ENCODE peak calls at places on chromosomes 2 and 18, in eight cellular contexts. One of them, this sample, is unnamed. For H3K9me3, the result is how much of the 10 kb centered on the place peaks cover.

GRCh38 chr18:10265560-10266235 is 188.7 kb upstream of the APCDD1 start:
- DNase-seq in CD4-positive, alpha-beta T cell: no peak
- DNase-seq in AG04450: no peak
- DNase-seq in psoas muscle: no peak
- DNase-seq in PC-3: no peak
- DNase-seq in WERI-Rb-1: no peak
- DNase-seq in OCI-LY7: no peak
- DNase-seq in A673: no peak
- DNase-seq in this sample: no peak

GRCh38 chr2:173159794-173160463 is 84.3 kb downstream of the MAP3K20 start:
- DNase-seq in CD4-positive, alpha-beta T cell: no peak
- DNase-seq in AG04450: peak
- DNase-seq in psoas muscle: peak
- DNase-seq in PC-3: peak
- DNase-seq in WERI-Rb-1: no peak
- DNase-seq in OCI-LY7: no peak
- DNase-seq in A673: peak
- DNase-seq in this sample: peak

GRCh38 chr2:237734905-237735623 is 63.5 kb upstream of the RBM44 start:
- DNase-seq in CD4-positive, alpha-beta T cell: no peak
- DNase-seq in AG04450: no peak
- DNase-seq in psoas muscle: no peak
- DNase-seq in PC-3: no peak
- DNase-seq in WERI-Rb-1: no peak
- DNase-seq in OCI-LY7: no peak
- DNase-seq in A673: no peak
- DNase-seq in this sample: no peak

GRCh38 chr2:219171231-219171651 is 1.4 kb upstream of the SLC23A3 start:
- DNase-seq in CD4-positive, alpha-beta T cell: peak
- DNase-seq in AG04450: peak
- DNase-seq in psoas muscle: peak
- DNase-seq in PC-3: peak
- DNase-seq in WERI-Rb-1: peak
- DNase-seq in OCI-LY7: peak
- DNase-seq in A673: peak
- DNase-seq in this sample: peak

GRCh38 chr2:70085711-70086277 is 1.5 kb upstream of the PCBP1 start:
- DNase-seq in CD4-positive, alpha-beta T cell: no peak
- DNase-seq in AG04450: no peak
- DNase-seq in psoas muscle: no peak
- DNase-seq in PC-3: no peak
- DNase-seq in WERI-Rb-1: no peak
- DNase-seq in OCI-LY7: peak
- DNase-seq in A673: no peak
- DNase-seq in this sample: no peak

GRCh38 chr2:83017366-83018090 is 1441.6 kb downstream of the SUCLG1 start:
- DNase-seq in CD4-positive, alpha-beta T cell: no peak
- DNase-seq in AG04450: no peak
- DNase-seq in psoas muscle: no peak
- DNase-seq in PC-3: no peak
- DNase-seq in WERI-Rb-1: no peak
- DNase-seq in OCI-LY7: no peak
- DNase-seq in A673: no peak
- DNase-seq in this sample: no peak

GRCh38 chr2:167381349-167381748 is 493.1 kb downstream of the XIRP2 start:
- DNase-seq in CD4-positive, alpha-beta T cell: no peak
- DNase-seq in AG04450: no peak
- DNase-seq in psoas muscle: no peak
- DNase-seq in PC-3: no peak
- DNase-seq in WERI-Rb-1: no peak
- DNase-seq in OCI-LY7: no peak
- DNase-seq in A673: no peak
- DNase-seq in this sample: no peak

GRCh38 chr2:134153481-134153880 is 100.4 kb upstream of the MGAT5 start:
- DNase-seq in CD4-positive, alpha-beta T cell: no peak
- DNase-seq in AG04450: no peak
- DNase-seq in psoas muscle: no peak
- DNase-seq in PC-3: no peak
- DNase-seq in WERI-Rb-1: peak
- DNase-seq in OCI-LY7: no peak
- DNase-seq in A673: peak
- DNase-seq in this sample: no peak

GRCh38 chr18:49016648-49017539 is 66.1 kb upstream of the SMAD7 start:
- DNase-seq in CD4-positive, alpha-beta T cell: no peak
- DNase-seq in AG04450: peak
- DNase-seq in psoas muscle: no peak
- DNase-seq in PC-3: peak
- DNase-seq in WERI-Rb-1: peak
- DNase-seq in OCI-LY7: no peak
- DNase-seq in A673: peak
- DNase-seq in this sample: peak

GRCh38 chr2:60998628-60999545 is 18.6 kb upstream of the PEX13 start:
- DNase-seq in CD4-positive, alpha-beta T cell: no peak
- DNase-seq in AG04450: peak
- DNase-seq in psoas muscle: no peak
- DNase-seq in PC-3: peak
- DNase-seq in WERI-Rb-1: no peak
- DNase-seq in OCI-LY7: peak
- DNase-seq in A673: peak
- DNase-seq in this sample: no peak

GRCh38 chr2:233049194-233049761 is 10.9 kb upstream of the INPP5D start:
- DNase-seq in CD4-positive, alpha-beta T cell: no peak
- DNase-seq in AG04450: no peak
- DNase-seq in psoas muscle: no peak
- DNase-seq in PC-3: peak
- DNase-seq in WERI-Rb-1: no peak
- DNase-seq in OCI-LY7: peak
- DNase-seq in A673: no peak
- DNase-seq in this sample: no peak

GRCh38 chr2:37655442-37655841 is 16.0 kb downstream of the CDC42EP3 start:
- DNase-seq in CD4-positive, alpha-beta T cell: no peak
- DNase-seq in AG04450: no peak
- DNase-seq in psoas muscle: no peak
- DNase-seq in PC-3: no peak
- DNase-seq in WERI-Rb-1: no peak
- DNase-seq in OCI-LY7: no peak
- DNase-seq in A673: no peak
- DNase-seq in this sample: no peak

GRCh38 chr2:106599540-106599939 is 112.4 kb downstream of the CD8B2 start:
- DNase-seq in CD4-positive, alpha-beta T cell: no peak
- DNase-seq in AG04450: no peak
- DNase-seq in psoas muscle: no peak
- DNase-seq in PC-3: no peak
- DNase-seq in WERI-Rb-1: no peak
- DNase-seq in OCI-LY7: no peak
- DNase-seq in A673: no peak
- DNase-seq in this sample: no peak

GRCh38 chr2:117055499-117056375 is 758.8 kb upstream of the DDX18 start:
- DNase-seq in CD4-positive, alpha-beta T cell: no peak
- DNase-seq in AG04450: no peak
- DNase-seq in psoas muscle: no peak
- DNase-seq in PC-3: no peak
- DNase-seq in WERI-Rb-1: no peak
- DNase-seq in OCI-LY7: no peak
- DNase-seq in A673: no peak
- DNase-seq in this sample: no peak
- H3K9me3 ChIP-seq in CD4-positive, alpha-beta T cell: under half
- H3K9me3 ChIP-seq in AG04450: under half
- H3K9me3 ChIP-seq in psoas muscle: under half
- H3K9me3 ChIP-seq in PC-3: under half
- H3K9me3 ChIP-seq in WERI-Rb-1: under half
- H3K9me3 ChIP-seq in OCI-LY7: under half
- H3K9me3 ChIP-seq in A673: under half
- H3K9me3 ChIP-seq in this sample: under half

DNA sequence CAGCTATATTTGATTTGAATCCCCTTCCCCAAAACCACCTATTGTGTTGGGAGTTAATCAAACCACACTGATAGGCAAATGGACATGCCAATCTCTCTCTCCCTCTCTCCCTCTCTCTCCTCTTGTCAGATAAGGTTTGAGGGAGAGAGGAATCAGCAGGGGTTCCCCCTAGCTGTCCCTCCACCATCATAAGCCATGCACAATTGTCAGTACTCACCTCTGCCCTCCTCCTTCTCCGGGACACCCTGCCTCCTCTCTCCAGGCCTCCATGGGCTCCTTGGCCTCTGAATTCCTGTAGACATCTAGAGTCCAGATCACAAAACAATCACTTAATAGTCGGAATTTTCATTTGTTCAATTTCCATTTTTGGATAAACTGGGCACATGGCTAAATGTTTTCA is 243.7 kb upstream of the RAB12 start:
- DNase-seq in CD4-positive, alpha-beta T cell: no peak
- DNase-seq in AG04450: no peak
- DNase-seq in psoas muscle: no peak
- DNase-seq in PC-3: no peak
- DNase-seq in WERI-Rb-1: no peak
- DNase-seq in OCI-LY7: no peak
- DNase-seq in A673: no peak
- DNase-seq in this sample: no peak
- H3K27ac ChIP-seq in CD4-positive, alpha-beta T cell: no peak
- H3K27ac ChIP-seq in AG04450: no peak
- H3K27ac ChIP-seq in psoas muscle: no peak
- H3K27ac ChIP-seq in PC-3: no peak
- H3K27ac ChIP-seq in WERI-Rb-1: no peak
- H3K27ac ChIP-seq in OCI-LY7: no peak
- H3K27ac ChIP-seq in A673: no peak
- H3K27ac ChIP-seq in this sample: no peak

GRCh38 chr2:59590802-59591201 is 962.7 kb downstream of the BCL11A start:
- DNase-seq in CD4-positive, alpha-beta T cell: no peak
- DNase-seq in AG04450: no peak
- DNase-seq in psoas muscle: no peak
- DNase-seq in PC-3: no peak
- DNase-seq in WERI-Rb-1: no peak
- DNase-seq in OCI-LY7: no peak
- DNase-seq in A673: no peak
- DNase-seq in this sample: no peak

GRCh38 chr2:59589881-59590280 is 963.6 kb downstream of the BCL11A start:
- DNase-seq in CD4-positive, alpha-beta T cell: no peak
- DNase-seq in AG04450: no peak
- DNase-seq in psoas muscle: no peak
- DNase-seq in PC-3: no peak
- DNase-seq in WERI-Rb-1: no peak
- DNase-seq in OCI-LY7: no peak
- DNase-seq in A673: no peak
- DNase-seq in this sample: no peak

GRCh38 chr2:59583173-59583765 is 970.2 kb downstream of the BCL11A start:
- DNase-seq in CD4-positive, alpha-beta T cell: no peak
- DNase-seq in AG04450: no peak
- DNase-seq in psoas muscle: no peak
- DNase-seq in PC-3: no peak
- DNase-seq in WERI-Rb-1: no peak
- DNase-seq in OCI-LY7: peak
- DNase-seq in A673: no peak
- DNase-seq in this sample: no peak

GRCh38 chr2:59585657-59586056 is 967.8 kb downstream of the BCL11A start:
- DNase-seq in CD4-positive, alpha-beta T cell: no peak
- DNase-seq in AG04450: no peak
- DNase-seq in psoas muscle: no peak
- DNase-seq in PC-3: no peak
- DNase-seq in WERI-Rb-1: no peak
- DNase-seq in OCI-LY7: no peak
- DNase-seq in A673: no peak
- DNase-seq in this sample: no peak

DNA sequence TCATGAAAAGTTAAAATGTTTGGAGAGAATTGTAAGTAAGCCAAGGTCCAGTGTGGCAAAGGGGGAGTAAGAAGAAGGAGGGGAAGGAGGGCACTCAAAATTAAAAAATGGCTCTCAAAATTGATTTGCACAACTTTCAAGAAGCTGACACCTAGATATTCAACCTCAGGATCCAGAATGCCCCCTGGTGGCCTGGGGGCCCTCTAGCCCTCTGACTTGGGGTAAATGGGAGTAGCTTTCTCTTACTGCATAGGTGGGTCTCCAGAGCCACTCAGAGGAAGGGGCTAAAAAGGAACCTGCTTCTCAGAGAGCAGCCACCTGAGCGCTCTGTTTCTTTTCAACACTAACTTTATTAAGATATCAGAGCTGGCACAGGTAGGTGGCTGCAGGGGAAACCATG is 968.5 kb downstream of the BCL11A start:
- DNase-seq in CD4-positive, alpha-beta T cell: no peak
- DNase-seq in AG04450: no peak
- DNase-seq in psoas muscle: no peak
- DNase-seq in PC-3: no peak
- DNase-seq in WERI-Rb-1: peak
- DNase-seq in OCI-LY7: peak
- DNase-seq in A673: peak
- DNase-seq in this sample: no peak
- TF ChIP-seq CTCF in CD4-positive, alpha-beta T cell: no peak
- TF ChIP-seq CTCF in AG04450: no peak
- TF ChIP-seq CTCF in psoas muscle: no peak
- TF ChIP-seq CTCF in PC-3: peak
- TF ChIP-seq CTCF in WERI-Rb-1: peak
- TF ChIP-seq CTCF in OCI-LY7: peak
- TF ChIP-seq CTCF in A673: peak
- TF ChIP-seq CTCF in this sample: no peak

GRCh38 chr2:197806317-197806633 is 1.9 kb downstream of the PLCL1 start:
- DNase-seq in CD4-positive, alpha-beta T cell: no peak
- DNase-seq in AG04450: no peak
- DNase-seq in psoas muscle: no peak
- DNase-seq in PC-3: no peak
- DNase-seq in WERI-Rb-1: no peak
- DNase-seq in OCI-LY7: no peak
- DNase-seq in A673: no peak
- DNase-seq in this sample: no peak

GRCh38 chr2:197810023-197810422 is 5.6 kb downstream of the PLCL1 start:
- DNase-seq in CD4-positive, alpha-beta T cell: no peak
- DNase-seq in AG04450: no peak
- DNase-seq in psoas muscle: no peak
- DNase-seq in PC-3: no peak
- DNase-seq in WERI-Rb-1: no peak
- DNase-seq in OCI-LY7: no peak
- DNase-seq in A673: no peak
- DNase-seq in this sample: peak

GRCh38 chr2:197809064-197809463 is 4.7 kb downstream of the PLCL1 start:
- DNase-seq in CD4-positive, alpha-beta T cell: no peak
- DNase-seq in AG04450: no peak
- DNase-seq in psoas muscle: no peak
- DNase-seq in PC-3: no peak
- DNase-seq in WERI-Rb-1: no peak
- DNase-seq in OCI-LY7: no peak
- DNase-seq in A673: no peak
- DNase-seq in this sample: no peak

GRCh38 chr2:197813093-197813787 is 8.8 kb downstream of the PLCL1 start:
- DNase-seq in CD4-positive, alpha-beta T cell: no peak
- DNase-seq in AG04450: no peak
- DNase-seq in psoas muscle: no peak
- DNase-seq in PC-3: peak
- DNase-seq in WERI-Rb-1: no peak
- DNase-seq in OCI-LY7: peak
- DNase-seq in A673: peak
- DNase-seq in this sample: no peak

GRCh38 chr2:197810490-197810889 is 6.1 kb downstream of the PLCL1 start:
- DNase-seq in CD4-positive, alpha-beta T cell: no peak
- DNase-seq in AG04450: no peak
- DNase-seq in psoas muscle: no peak
- DNase-seq in PC-3: no peak
- DNase-seq in WERI-Rb-1: no peak
- DNase-seq in OCI-LY7: no peak
- DNase-seq in A673: no peak
- DNase-seq in this sample: no peak
- H3K9me3 ChIP-seq in CD4-positive, alpha-beta T cell: under half
- H3K9me3 ChIP-seq in AG04450: under half
- H3K9me3 ChIP-seq in psoas muscle: under half
- H3K9me3 ChIP-seq in PC-3: under half
- H3K9me3 ChIP-seq in WERI-Rb-1: under half
- H3K9me3 ChIP-seq in OCI-LY7: under half
- H3K9me3 ChIP-seq in A673: under half
- H3K9me3 ChIP-seq in this sample: under half

GRCh38 chr2:62304429-62305417 is 108.8 kb downstream of the B3GNT2 start:
- DNase-seq in CD4-positive, alpha-beta T cell: no peak
- DNase-seq in AG04450: no peak
- DNase-seq in psoas muscle: peak
- DNase-seq in PC-3: peak
- DNase-seq in WERI-Rb-1: peak
- DNase-seq in OCI-LY7: peak
- DNase-seq in A673: peak
- DNase-seq in this sample: peak
- H3K27ac ChIP-seq in CD4-positive, alpha-beta T cell: no peak
- H3K27ac ChIP-seq in AG04450: no peak
- H3K27ac ChIP-seq in psoas muscle: peak
- H3K27ac ChIP-seq in PC-3: peak
- H3K27ac ChIP-seq in WERI-Rb-1: no peak
- H3K27ac ChIP-seq in OCI-LY7: no peak
- H3K27ac ChIP-seq in A673: peak
- H3K27ac ChIP-seq in this sample: no peak

This sample was measured in kidney.